ENCODE peak calls at places on chromosome 4, in four cellular contexts. W is endothelial cell of umbilical vein, I is H1, D is spleen. R is an unnamed sample. For H3K27me3, the result is how much of the 10 kb centered on the place peaks cover.

GRCh38 chr4:176780995-176781738 is 11.6 kb downstream of the VEGFC start:
- DNase-seq in W (peak), I (no peak), D (no peak), R (no peak)

GRCh38 chr4:3256230-3257124 is 7.5 kb downstream of the MSANTD1 start:
- DNase-seq in I (no peak), D (no peak), W (no peak), R (no peak)

GRCh38 chr4:1236103-1236641 is 12.8 kb downstream of the CTBP1 start:
- DNase-seq in I (no peak), D (no peak), W (no peak), R (no peak)

GRCh38 chr4:147480891-147481576 is at the start of gene EDNRA:
- DNase-seq in I (no peak), D (no peak), W (no peak), R (no peak)

GRCh38 chr4:52937829-52938228 is 75.7 kb downstream of the RASL11B start:
- DNase-seq in D (no peak), I (no peak), W (no peak), R (no peak)

GRCh38 chr4:113978561-113979156 is 788 bp downstream of the ARSJ start:
- DNase-seq in I (no peak), W (peak), D (peak), R (no peak)

GRCh38 chr4:96946552-96946951 is 1106.7 kb downstream of the PDHA2 start:
- DNase-seq in D (no peak), W (no peak), I (no peak), R (no peak)

GRCh38 chr4:137283737-137284136 is 248.6 kb downstream of the PCDH18 start:
- DNase-seq in D (no peak), W (no peak), I (no peak), R (no peak)

GRCh38 chr4:69322055-69322454 is 41.8 kb downstream of the UGT2B28 start:
- DNase-seq in I (no peak), W (no peak), D (no peak), R (no peak)

GRCh38 chr4:71006203-71006907 is 12.9 kb downstream of the DCK start:
- DNase-seq in W (no peak), I (no peak), D (no peak), R (no peak)

GRCh38 chr4:56613101-56613862 is 67.8 kb downstream of the HOPX start:
- DNase-seq in D (no peak), I (no peak), W (peak), R (no peak)

GRCh38 chr4:99722662-99723061 is 65.0 kb upstream of the C4orf54 start:
- DNase-seq in W (no peak), I (no peak), D (no peak), R (no peak)

GRCh38 chr4:15314974-15315373 is 112.9 kb upstream of the C1QTNF7 start:
- DNase-seq in I (no peak), D (no peak), W (no peak), R (no peak)

GRCh38 chr4:15769202-15769601 is 8.9 kb upstream of the CD38 start:
- DNase-seq in I (no peak), D (no peak), W (no peak), R (no peak)

DNA sequence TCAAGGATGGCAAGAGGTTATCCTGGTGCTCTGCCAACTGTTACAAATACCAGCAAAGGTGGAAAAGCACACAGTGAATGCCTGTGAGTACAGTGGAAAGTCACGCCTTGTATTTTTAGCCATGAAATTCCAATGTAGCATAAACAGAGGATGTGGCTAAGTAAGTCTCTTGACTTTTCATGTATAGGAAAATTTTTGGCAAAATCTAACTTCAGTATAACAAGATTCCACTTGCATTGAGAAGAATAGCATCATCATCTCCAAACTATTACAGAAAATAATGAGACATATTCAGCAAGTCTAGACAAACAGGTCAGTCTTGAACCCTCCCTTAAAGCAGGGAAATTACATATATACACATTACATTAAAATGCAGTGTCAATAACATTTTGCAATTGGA is 7.9 kb downstream of the SLC10A6 start:
- DNase-seq in W (no peak), D (no peak), I (no peak), R (no peak)
- TF ChIP-seq POLR2A in W (no peak), D (no peak), I (no peak), R (no peak)

GRCh38 chr4:121711263-121712000 is 14.7 kb upstream of the ANXA5 start:
- DNase-seq in D (peak), I (peak), W (peak), R (peak)
- TF ChIP-seq POLR2AphosphoS5 in D (peak), I (peak), W (peak), R (peak)

DNA sequence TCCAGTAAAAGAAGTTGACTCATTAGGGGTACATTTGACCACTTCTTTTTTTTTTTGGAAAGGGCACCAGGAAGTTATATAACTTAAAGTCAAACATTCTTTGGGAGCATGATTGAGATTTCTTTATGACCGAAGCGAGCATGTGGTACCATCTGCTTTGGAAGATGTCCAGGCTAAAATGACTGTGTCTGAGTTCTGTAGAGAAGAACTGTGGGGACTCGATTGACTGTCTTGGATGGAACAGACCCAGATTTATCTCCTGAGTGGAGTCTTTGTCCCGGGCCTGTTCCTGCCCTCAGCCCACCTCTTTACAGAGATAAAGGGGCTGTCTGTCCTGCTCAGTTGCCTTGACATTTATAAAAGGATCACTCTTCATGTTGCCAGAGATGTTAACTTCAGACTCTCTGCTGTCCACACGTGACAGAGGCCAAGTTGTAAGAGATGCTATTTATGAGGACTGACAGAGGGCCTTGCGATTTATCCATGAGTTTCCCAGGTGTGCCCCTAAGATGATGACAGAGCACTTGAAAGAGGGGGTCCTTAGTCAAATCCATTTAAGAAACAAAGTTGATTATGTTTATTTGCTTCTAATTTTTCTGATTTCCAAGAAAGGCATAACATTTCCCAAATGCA is 16.8 kb downstream of the SMIM20 start:
- DNase-seq in I (no peak), D (no peak), W (no peak), R (no peak)
- H3K27me3 ChIP-seq in I (under half), D (under half), W (under half), R (under half)

GRCh38 chr4:7087036-7087435 is 19.2 kb upstream of the GRPEL1 start:
- DNase-seq in D (no peak), I (no peak), W (no peak), R (no peak)
- TF ChIP-seq POLR2A in D (no peak), I (no peak), W (no peak), R (no peak)

GRCh38 chr4:74370912-74371311 is 6.0 kb downstream of the EREG start:
- DNase-seq in I (no peak), D (no peak), W (peak), R (no peak)

GRCh38 chr4:74376888-74377483 is 12.0 kb downstream of the EREG start:
- DNase-seq in D (no peak), W (peak), I (no peak), R (no peak)

GRCh38 chr4:74374561-74375327 is 9.8 kb downstream of the EREG start:
- DNase-seq in D (no peak), W (peak), I (no peak), R (peak)

GRCh38 chr4:74375824-74376426 is 11.0 kb downstream of the EREG start:
- DNase-seq in D (no peak), W (no peak), I (no peak), R (no peak)

DNA sequence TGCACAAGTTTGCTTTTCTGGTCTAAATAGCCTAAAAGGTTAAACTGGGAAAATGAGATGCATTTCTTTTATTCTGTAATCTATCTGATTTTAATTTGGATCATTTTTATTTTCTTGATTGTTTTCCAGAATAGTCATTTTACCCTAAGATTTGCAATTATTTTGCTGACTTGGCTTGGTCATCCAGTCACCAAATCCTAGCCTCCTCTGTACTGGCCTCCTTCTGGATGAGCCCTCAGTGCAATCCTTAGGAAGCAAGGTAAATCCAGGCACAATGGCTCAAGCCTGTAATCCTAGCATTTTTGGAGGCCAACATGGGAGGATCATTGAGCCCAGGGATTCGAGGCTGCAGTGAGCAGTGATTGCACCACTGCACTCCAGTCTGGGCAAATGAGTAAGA is 9.2 kb downstream of the EREG start:
- DNase-seq in W (no peak), D (no peak), I (no peak), R (no peak)
- TF ChIP-seq POLR2AphosphoS5 in W (no peak), D (no peak), I (no peak), R (no peak)

GRCh38 chr4:152016325-152016665 is 255.5 kb upstream of the GATB start:
- DNase-seq in D (no peak), W (no peak), I (no peak), R (no peak)
- H3K27me3 ChIP-seq in D (under half), W (under half), I (under half), R (under half)

DNA sequence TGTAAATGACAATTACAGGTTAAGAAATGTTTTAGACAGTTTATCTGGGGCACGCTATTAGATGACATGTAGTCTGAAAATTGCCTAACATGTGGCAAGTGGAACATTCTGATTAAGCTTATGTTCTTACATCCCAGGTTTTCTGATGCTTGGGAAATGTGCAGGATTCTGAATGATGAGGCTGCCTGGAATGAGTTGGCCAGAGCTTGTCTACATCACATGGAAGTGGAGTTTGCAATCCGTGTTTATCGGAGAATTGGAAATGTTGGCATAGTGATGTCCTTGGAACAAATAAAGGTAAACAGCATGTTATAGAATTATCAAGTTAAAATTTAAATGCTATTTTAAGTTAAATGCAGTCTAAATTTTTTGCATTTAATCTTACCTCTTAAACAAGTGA is 49.3 kb downstream of the WDR19 start:
- DNase-seq in I (no peak), W (no peak), D (no peak), R (no peak)
- TF ChIP-seq POLR2A in I (no peak), W (no peak), D (no peak), R (no peak)

R was measured in breast epithelium.